ENCODE peak calls at places on chromosomes 6 and 20, in seven cellular contexts. M, O, G, B, Q, K and S are unnamed samples.

GRCh38 chr20:48705208-48706115 is 122.3 kb downstream of the PREX1 start:
- DNase-seq in Q (peak), G (no peak), B (no peak), K (no peak), M (no peak), O (no peak), S (peak)

GRCh38 chr6:96942676-96943075 is 18.1 kb downstream of the KLHL32 start:
- DNase-seq in M (no peak), G (no peak), Q (no peak), K (no peak), O (no peak), B (no peak), S (no peak)

GRCh38 chr6:158805698-158806373 is 13.3 kb downstream of the EZR start:
- DNase-seq in O (no peak), Q (no peak), G (no peak), B (no peak), K (no peak), M (no peak), S (no peak)

GRCh38 chr6:37353761-37354525 is at the start of gene RNF8:
- DNase-seq in K (peak), B (peak), M (peak), G (peak), Q (peak), O (peak), S (peak)

GRCh38 chr20:57964011-57964862 is 254.4 kb upstream of the PMEPA1 start:
- DNase-seq in B (no peak), M (no peak), O (peak), K (no peak), Q (no peak), G (no peak), S (no peak)

GRCh38 chr6:134908906-134909516 is 40.9 kb downstream of the ALDH8A1 start:
- DNase-seq in B (peak), Q (peak), O (peak), G (peak), K (no peak), M (peak), S (peak)

GRCh38 chr6:92050216-92050615 is 1369.1 kb downstream of the EPHA7 start:
- DNase-seq in M (no peak), Q (peak), G (no peak), K (no peak), O (peak), B (no peak), S (peak)

GRCh38 chr6:24524801-24525200 is 30.0 kb downstream of the ALDH5A1 start:
- DNase-seq in O (peak), K (peak), M (peak), G (peak), Q (peak), B (peak), S (peak)

GRCh38 chr6:148693882-148694484 is 52.8 kb upstream of the UST start:
- DNase-seq in O (no peak), Q (no peak), M (peak), B (peak), G (peak), K (no peak), S (no peak)

GRCh38 chr6:17583811-17584210 is 16.3 kb upstream of the FAM8A1 start:
- DNase-seq in K (no peak), B (peak), M (no peak), O (no peak), G (peak), Q (peak), S (peak)

GRCh38 chr6:3888153-3888957 is 39.2 kb downstream of the FAM50B start:
- DNase-seq in G (no peak), M (no peak), B (no peak), O (no peak), K (no peak), Q (peak), S (no peak)

GRCh38 chr6:28725890-28726348 is 197.9 kb downstream of the TRIM27 start:
- DNase-seq in G (peak), K (no peak), O (no peak), Q (no peak), M (no peak), B (no peak), S (no peak)

GRCh38 chr20:44624152-44624551 is 27.3 kb downstream of the ADA start:
- DNase-seq in M (no peak), G (no peak), K (no peak), Q (no peak), B (no peak), O (no peak), S (no peak)

GRCh38 chr6:35392773-35393672 is 50.7 kb downstream of the PPARD start:
- DNase-seq in B (no peak), K (no peak), G (no peak), Q (no peak), M (no peak), O (no peak), S (no peak)

GRCh38 chr6:158536084-158536890 is 23.6 kb upstream of the TMEM181 start:
- DNase-seq in Q (peak), M (no peak), O (peak), G (peak), B (peak), K (peak), S (peak)

GRCh38 chr6:144576871-144577270 is 291.7 kb downstream of the UTRN start:
- DNase-seq in M (no peak), G (no peak), B (no peak), O (no peak), Q (no peak), K (no peak), S (no peak)

GRCh38 chr6:42766163-42766670 is 15.6 kb upstream of the BICRAL start:
- DNase-seq in B (peak), G (peak), K (no peak), M (peak), Q (peak), O (peak), S (peak)

GRCh38 chr20:25464501-25465204 is 57.2 kb downstream of the GINS1 start:
- DNase-seq in G (no peak), M (no peak), K (no peak), O (no peak), Q (no peak), B (no peak), S (no peak)

GRCh38 chr20:40689943-40690835 is 1.2 kb upstream of the MAFB start:
- DNase-seq in Q (peak), M (peak), O (peak), K (peak), G (peak), B (peak), S (peak)

GRCh38 chr6:76609160-76609559 is 536.7 kb upstream of the IMPG1 start:
- DNase-seq in B (no peak), Q (no peak), K (no peak), G (no peak), M (no peak), O (no peak), S (no peak)

GRCh38 chr6:686528-686927 is 6.4 kb downstream of the EXOC2 start:
- DNase-seq in Q (peak), M (no peak), O (no peak), K (peak), G (peak), B (no peak), S (no peak)

GRCh38 chr20:14198416-14198815 is 139.0 kb downstream of the FLRT3 start:
- DNase-seq in B (no peak), K (no peak), M (no peak), G (no peak), O (no peak), Q (no peak), S (no peak)
- TF ChIP-seq CTCF in B (no peak), K (no peak), M (no peak), G (no peak), O (no peak), Q (no peak), S (no peak)

DNA sequence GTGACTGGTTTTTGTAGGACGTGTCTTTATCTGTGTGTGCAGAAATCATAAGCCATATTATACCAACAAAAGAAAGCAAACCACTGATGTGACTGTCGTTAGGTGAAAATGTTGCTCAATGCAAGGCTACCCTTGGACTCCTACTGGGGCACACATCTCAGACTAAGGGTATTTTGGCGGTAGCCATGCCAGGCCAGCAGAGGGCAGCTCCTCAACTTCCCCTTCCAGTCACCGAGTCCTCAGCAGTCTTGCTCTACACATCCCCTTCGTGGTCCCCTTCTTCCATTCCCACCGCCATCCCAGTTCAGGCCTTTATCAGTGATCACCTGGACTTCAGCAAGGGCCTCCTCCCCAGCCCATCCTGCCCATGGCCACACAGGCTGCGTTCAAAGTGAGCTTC is 113.7 kb upstream of the GGTLC1 start:
- DNase-seq in B (peak), O (no peak), G (peak), M (no peak), K (peak), Q (no peak), S (peak)
- TF ChIP-seq CTCF in B (peak), O (peak), G (peak), M (peak), K (peak), Q (peak), S (peak)

GRCh38 chr6:53318429-53318828 is 30.3 kb downstream of the ELOVL5 start:
- DNase-seq in K (no peak), G (no peak), O (no peak), M (no peak), B (no peak), Q (no peak), S (no peak)
- TF ChIP-seq CTCF in K (no peak), G (no peak), O (no peak), M (no peak), B (no peak), Q (no peak), S (no peak)

GRCh38 chr6:13328076-13328874 is at the start of gene TBC1D7:
- DNase-seq in Q (peak), G (peak), O (peak), B (peak), M (peak), K (peak), S (peak)
- TF ChIP-seq CTCF in Q (no peak), G (peak), O (no peak), B (peak), M (peak), K (peak), S (peak)

GRCh38 chr20:62640870-62641748 is 1.2 kb upstream of the SLCO4A1 start:
- DNase-seq in K (no peak), Q (no peak), B (no peak), O (no peak), M (no peak), G (no peak), S (no peak)

GRCh38 chr20:62643521-62644043 is 1.3 kb downstream of the SLCO4A1 start:
- DNase-seq in M (no peak), B (no peak), K (no peak), O (no peak), Q (no peak), G (no peak), S (no peak)

GRCh38 chr20:62644044-62644795 is 1.9 kb downstream of the SLCO4A1 start:
- DNase-seq in B (no peak), Q (no peak), G (no peak), K (no peak), M (no peak), O (no peak), S (no peak)

GRCh38 chr20:62642666-62643520 is 590 bp downstream of the SLCO4A1 start:
- DNase-seq in M (no peak), G (peak), Q (peak), K (peak), B (no peak), O (no peak), S (peak)

DNA sequence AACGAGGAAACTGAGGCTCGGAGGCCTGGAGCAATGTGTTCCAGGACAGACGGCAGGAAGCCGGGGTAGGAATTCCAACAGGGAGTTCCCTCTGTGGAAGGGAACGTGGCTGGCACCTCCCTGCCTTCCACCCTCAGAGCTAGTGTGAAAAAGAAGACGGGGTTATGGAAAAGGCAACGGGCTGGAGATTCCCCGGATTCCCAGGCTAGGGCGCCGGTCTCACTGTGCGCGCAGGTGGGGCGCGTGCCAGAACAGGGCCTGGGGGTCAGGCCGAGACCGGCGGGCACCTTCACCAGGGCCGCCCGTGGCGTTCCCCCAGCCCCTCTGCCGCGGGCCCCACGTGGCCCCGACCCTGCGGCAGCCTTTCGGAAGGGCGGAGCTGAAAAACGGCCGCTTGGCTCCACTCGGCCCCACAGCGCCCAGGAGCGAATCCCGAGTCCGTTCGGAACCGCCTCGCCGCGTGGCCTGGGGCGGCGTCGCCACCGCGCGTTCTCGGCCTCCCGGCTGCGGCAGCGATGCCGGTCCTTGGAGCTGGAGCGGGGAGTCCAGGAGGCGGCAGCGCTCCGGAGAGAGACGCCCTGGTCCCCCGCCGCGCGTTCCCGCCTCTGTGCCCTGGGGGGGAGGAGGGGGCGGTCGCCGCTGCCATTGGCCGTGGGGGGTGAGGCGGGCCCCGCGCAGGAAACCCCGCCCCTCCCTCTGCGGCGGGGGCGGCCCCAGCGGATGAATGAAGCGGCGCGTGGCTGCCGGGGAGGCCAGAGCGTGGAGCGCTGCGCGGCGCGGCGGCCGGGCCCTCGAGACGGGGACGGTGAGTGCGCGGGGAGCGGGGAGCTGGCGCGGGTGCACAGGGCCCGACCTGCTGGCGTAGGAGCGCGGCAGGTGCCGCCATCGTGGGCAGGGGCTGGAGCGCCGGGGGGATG is at the start of gene SLCO4A1:
- DNase-seq in M (no peak), G (peak), B (peak), Q (peak), O (peak), K (peak), S (peak)
- TF ChIP-seq CTCF in M (no peak), G (no peak), B (no peak), Q (no peak), O (no peak), K (no peak), S (no peak)

GRCh38 chr6:156359912-156360311 is 417.3 kb upstream of the ARID1B start:
- DNase-seq in Q (no peak), M (no peak), O (no peak), G (no peak), B (no peak), K (peak), S (no peak)
- TF ChIP-seq CTCF in Q (no peak), M (no peak), O (no peak), G (peak), B (no peak), K (no peak), S (no peak)

DNA sequence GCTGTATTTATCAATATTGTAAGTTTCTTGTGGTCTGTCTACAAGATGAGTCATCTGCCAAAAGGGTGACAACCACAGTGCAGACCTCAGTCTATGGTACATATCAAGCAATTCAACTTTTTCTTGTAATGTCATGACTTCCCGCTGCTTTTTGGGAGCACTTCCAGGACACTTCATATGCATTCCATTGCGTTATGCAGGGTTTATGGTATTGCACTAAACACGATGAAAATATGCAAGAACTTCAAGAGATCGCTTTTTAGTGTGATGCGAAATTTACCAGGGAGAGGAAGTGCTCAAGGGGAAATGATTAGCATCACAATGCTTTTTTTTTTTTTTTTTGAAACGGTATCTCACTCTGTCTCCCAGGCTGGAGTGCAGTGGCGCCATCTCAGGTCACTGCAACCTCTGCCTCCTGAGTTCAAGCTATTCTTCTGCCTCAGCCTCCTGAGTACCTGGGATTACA is 166.5 kb downstream of the TFAP2A start:
- DNase-seq in Q (no peak), O (peak), G (no peak), M (no peak), K (no peak), B (peak), S (peak)
- TF ChIP-seq CTCF in Q (no peak), O (no peak), G (no peak), M (no peak), K (no peak), B (no peak), S (no peak)